ENCODE peak calls at places on chromosome 14, in nine cellular contexts. O is HL-60, U is lower lobe of right lung, C is body of pancreas, L is adrenal gland, K is upper lobe of right lung, Y is left ventricle myocardium inferior, E is mammary epithelial cell, T is right atrium auricular region. R is an unnamed sample.

GRCh38 chr14:71652368-71652767 is 279.9 kb upstream of the RGS6 start:
- DNase-seq in O (no peak), U (no peak), C (no peak), L (no peak), K (no peak), Y (no peak), E (no peak), T (no peak), R (no peak)

GRCh38 chr14:51638071-51638944 is 13.4 kb upstream of the FRMD6 start:
- DNase-seq in O (no peak), U (no peak), C (no peak), L (no peak), K (no peak), Y (no peak), E (no peak), T (no peak), R (no peak)

GRCh38 chr14:104291123-104292000 is 153.0 kb downstream of the KIF26A start:
- DNase-seq in O (no peak), U (peak), C (peak), L (peak), K (peak), Y (peak), E (no peak), T (no peak), R (no peak)

GRCh38 chr14:23430016-23430732 is 5.3 kb downstream of the MYH7 start:
- DNase-seq in O (no peak), U (no peak), C (no peak), L (no peak), K (peak), Y (no peak), E (no peak), T (no peak), R (no peak)

GRCh38 chr14:73457050-73457934 is 1.1 kb downstream of the NUMB start:
- DNase-seq in O (no peak), U (peak), C (peak), L (peak), K (peak), Y (peak), E (peak), T (no peak), R (peak)

GRCh38 chr14:101495284-101495683 is 66.0 kb upstream of the DIO3 start:
- DNase-seq in O (no peak), U (peak), C (peak), L (no peak), K (peak), Y (no peak), E (no peak), T (peak), R (no peak)

GRCh38 chr14:53399057-53399456 is 245.9 kb upstream of the DDHD1 start:
- DNase-seq in O (peak), U (no peak), C (no peak), L (no peak), K (no peak), Y (no peak), E (no peak), T (no peak), R (no peak)

GRCh38 chr14:64464695-64465094 is 604 bp upstream of the AKAP5 start:
- DNase-seq in O (no peak), U (no peak), C (no peak), L (no peak), K (no peak), Y (no peak), E (no peak), T (no peak), R (no peak)

GRCh38 chr14:79057333-79057732 is 887.2 kb downstream of the NRXN3 start:
- DNase-seq in O (no peak), U (no peak), C (no peak), L (no peak), K (no peak), Y (no peak), E (no peak), T (no peak), R (no peak)

GRCh38 chr14:96246535-96246839 is 9.5 kb upstream of the BDKRB1 start:
- DNase-seq in O (no peak), U (no peak), C (no peak), L (no peak), K (no peak), Y (no peak), E (peak), T (no peak), R (no peak)
- H3K27ac ChIP-seq in O (no peak), U (no peak), C (no peak), L (no peak), K (no peak), Y (no peak), E (no peak), T (no peak), R (no peak)

DNA sequence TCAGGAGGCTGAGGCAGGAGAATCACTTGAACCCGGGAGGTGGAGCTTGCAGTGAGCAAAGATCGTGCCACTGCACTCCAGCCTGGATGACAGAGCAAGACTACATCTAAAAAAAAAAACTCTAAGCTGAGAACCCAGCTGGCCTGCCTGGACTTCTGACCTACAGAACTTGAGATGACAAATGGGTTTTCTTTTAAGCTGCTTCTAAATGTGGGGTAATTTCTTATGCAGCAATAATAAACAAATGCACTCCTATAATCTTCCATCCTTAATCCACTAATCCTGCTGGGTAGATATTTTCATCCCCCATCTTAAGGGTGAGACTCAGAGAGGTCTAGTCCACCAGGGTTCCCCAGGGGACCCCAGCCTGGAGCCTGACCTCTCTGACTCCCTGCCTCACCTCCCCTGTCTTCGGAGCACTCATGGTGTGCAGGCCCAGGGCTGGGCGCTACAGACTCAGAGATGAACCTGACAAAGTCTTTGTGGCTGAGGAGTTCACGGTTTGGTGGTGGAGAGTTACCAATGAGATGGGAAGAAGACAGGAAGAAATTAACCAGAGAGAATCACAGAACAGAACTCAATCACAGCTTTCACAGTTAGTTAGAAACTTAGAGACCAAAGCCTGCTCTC is 39.7 kb upstream of the BDKRB2 start:
- DNase-seq in O (no peak), U (no peak), C (no peak), L (no peak), K (no peak), Y (no peak), E (no peak), T (peak), R (no peak)
- H3K27ac ChIP-seq in O (no peak), U (no peak), C (no peak), L (no peak), K (no peak), Y (no peak), E (no peak), T (no peak), R (no peak)

GRCh38 chr14:44053422-44053821 is 453.7 kb downstream of the FSCB start:
- DNase-seq in O (no peak), U (no peak), C (no peak), L (no peak), K (no peak), Y (no peak), E (no peak), T (no peak), R (no peak)
- H3K27ac ChIP-seq in O (no peak), U (no peak), C (no peak), L (no peak), K (no peak), Y (no peak), E (no peak), T (no peak), R (no peak)

GRCh38 chr14:77064535-77065178 is 33.4 kb upstream of the CIPC start:
- DNase-seq in O (no peak), U (no peak), C (no peak), L (no peak), K (no peak), Y (no peak), E (no peak), T (no peak), R (no peak)

GRCh38 chr14:77067632-77068514 is 30.2 kb upstream of the CIPC start:
- DNase-seq in O (peak), U (peak), C (peak), L (peak), K (peak), Y (peak), E (peak), T (peak), R (peak)

GRCh38 chr14:77065851-77066554 is 32.1 kb upstream of the CIPC start:
- DNase-seq in O (no peak), U (no peak), C (no peak), L (no peak), K (no peak), Y (no peak), E (no peak), T (no peak), R (no peak)

GRCh38 chr14:77068515-77069200 is 29.4 kb upstream of the CIPC start:
- DNase-seq in O (no peak), U (no peak), C (no peak), L (no peak), K (no peak), Y (no peak), E (no peak), T (no peak), R (no peak)

GRCh38 chr14:77066555-77067172 is 31.4 kb upstream of the CIPC start:
- DNase-seq in O (no peak), U (no peak), C (no peak), L (no peak), K (no peak), Y (no peak), E (no peak), T (no peak), R (no peak)
- H3K27ac ChIP-seq in O (no peak), U (no peak), C (peak), L (no peak), K (no peak), Y (peak), E (no peak), T (peak), R (no peak)

GRCh38 chr14:25039933-25040332 is 10.0 kb downstream of the STXBP6 start:
- DNase-seq in O (no peak), U (no peak), C (no peak), L (no peak), K (no peak), Y (no peak), E (no peak), T (no peak), R (no peak)

GRCh38 chr14:25042362-25043299 is 7.3 kb downstream of the STXBP6 start:
- DNase-seq in O (no peak), U (no peak), C (no peak), L (peak), K (no peak), Y (no peak), E (no peak), T (no peak), R (no peak)

GRCh38 chr14:25041898-25042297 is 8.0 kb downstream of the STXBP6 start:
- DNase-seq in O (no peak), U (no peak), C (no peak), L (no peak), K (no peak), Y (no peak), E (no peak), T (no peak), R (no peak)

GRCh38 chr14:25044299-25044698 is 5.6 kb downstream of the STXBP6 start:
- DNase-seq in O (no peak), U (no peak), C (no peak), L (no peak), K (no peak), Y (no peak), E (no peak), T (no peak), R (no peak)

GRCh38 chr14:25041484-25041883 is 8.5 kb downstream of the STXBP6 start:
- DNase-seq in O (no peak), U (no peak), C (no peak), L (no peak), K (no peak), Y (no peak), E (no peak), T (no peak), R (no peak)
- H3K27ac ChIP-seq in O (no peak), U (peak), C (peak), L (no peak), K (no peak), Y (peak), E (no peak), T (no peak), R (no peak)

GRCh38 chr14:68947802-68948201 is 31.3 kb downstream of the ACTN1 start:
- DNase-seq in O (peak), U (no peak), C (peak), L (peak), K (no peak), Y (peak), E (peak), T (peak), R (no peak)

GRCh38 chr14:68945190-68945584 is 33.9 kb downstream of the ACTN1 start:
- DNase-seq in O (no peak), U (no peak), C (no peak), L (no peak), K (no peak), Y (no peak), E (no peak), T (no peak), R (peak)

GRCh38 chr14:68944162-68944561 is 34.9 kb downstream of the ACTN1 start:
- DNase-seq in O (no peak), U (no peak), C (no peak), L (no peak), K (no peak), Y (no peak), E (peak), T (no peak), R (no peak)

GRCh38 chr14:68945585-68946289 is 33.4 kb downstream of the ACTN1 start:
- DNase-seq in O (no peak), U (no peak), C (no peak), L (no peak), K (no peak), Y (peak), E (no peak), T (no peak), R (no peak)

DNA sequence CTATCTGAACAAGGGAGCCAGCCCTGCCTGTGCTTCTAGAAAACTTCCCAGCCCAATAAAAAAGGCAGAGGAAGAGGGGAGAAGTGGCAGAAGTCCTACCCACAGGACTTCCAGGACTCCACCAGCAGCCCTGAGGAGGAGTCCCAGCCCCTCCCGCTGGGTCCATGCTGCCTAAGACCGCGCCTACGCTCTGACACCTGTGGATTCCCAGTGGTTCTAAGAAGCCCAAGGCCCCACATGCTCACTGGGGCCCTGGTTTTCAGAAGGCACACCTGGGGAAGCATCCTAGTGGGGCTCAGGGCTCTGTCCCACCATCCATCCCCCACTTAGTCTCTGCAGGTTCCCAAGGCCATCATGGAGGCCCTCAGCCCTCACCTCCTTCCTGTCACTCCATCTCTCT is 32.7 kb downstream of the ACTN1 start:
- DNase-seq in O (no peak), U (no peak), C (no peak), L (no peak), K (no peak), Y (no peak), E (no peak), T (no peak), R (no peak)
- H3K27ac ChIP-seq in O (no peak), U (no peak), C (no peak), L (peak), K (no peak), Y (peak), E (peak), T (peak), R (peak)

GRCh38 chr14:61026523-61026922 is 45.5 kb downstream of the SLC38A6 start:
- DNase-seq in O (peak), U (peak), C (no peak), L (no peak), K (peak), Y (no peak), E (no peak), T (no peak), R (no peak)
- H3K27ac ChIP-seq in O (no peak), U (no peak), C (no peak), L (no peak), K (no peak), Y (no peak), E (no peak), T (no peak), R (no peak)

R was measured in naive thymus-derived CD4-positive, alpha-beta T cell.